ENCODE peak calls at places on chromosomes 1 and 21, in five cellular contexts. X, S, P, F and C are unnamed samples.

GRCh38 chr1:117650840-117651568 is 45.2 kb downstream of the TENT5C start:
- DNase-seq in P (no peak), F (no peak), S (no peak), X (no peak), C (no peak)

GRCh38 chr1:209546390-209547080 is 37.0 kb upstream of the CAMK1G start:
- DNase-seq in F (no peak), X (no peak), S (no peak), P (no peak), C (no peak)

GRCh38 chr1:198497326-198498220 is 42.9 kb downstream of the ATP6V1G3 start:
- DNase-seq in F (peak; percentile 83), S (no peak), X (peak; percentile 28), P (peak; percentile 80), C (peak; percentile 86)

GRCh38 chr1:114316204-114316603 is 162.5 kb upstream of the SYT6 start:
- DNase-seq in F (no peak), S (no peak), P (no peak), X (no peak), C (no peak)

GRCh38 chr1:185775505-185775904 is 41.3 kb downstream of the HMCN1 start:
- DNase-seq in S (no peak), X (no peak), P (no peak), F (no peak), C (no peak)

GRCh38 chr1:66521736-66522365 is 12.1 kb upstream of the SGIP1 start:
- DNase-seq in F (peak; percentile 91), X (peak; percentile 84), S (peak; percentile 28), P (peak; percentile 95), C (peak; percentile 93)

GRCh38 chr1:67211589-67212563 is 45.6 kb downstream of the IL23R start:
- DNase-seq in P (peak; percentile 34), S (peak; percentile 70), F (peak; percentile 23), X (no peak), C (peak; percentile 58)

GRCh38 chr1:244496186-244496585 is 35.1 kb downstream of the CATSPERE start:
- DNase-seq in F (no peak), S (no peak), X (peak; percentile 23), P (no peak), C (no peak)

GRCh38 chr1:25797939-25798338 is 2.1 kb upstream of the SELENON start:
- DNase-seq in S (no peak), X (no peak), P (no peak), F (no peak), C (peak; percentile 64)

GRCh38 chr1:245363821-245364220 is 209.0 kb downstream of the KIF26B start:
- DNase-seq in S (peak; percentile 28), F (peak; percentile 20), X (no peak), P (peak; percentile 14), C (no peak)

GRCh38 chr1:24343412-24344089 is 24.4 kb downstream of the GRHL3 start:
- DNase-seq in X (no peak), P (no peak), S (no peak), F (no peak), C (no peak)

GRCh38 chr1:116255933-116256649 is 117.0 kb upstream of the ATP1A1 start:
- DNase-seq in F (peak; percentile 0), S (no peak), P (no peak), X (no peak), C (no peak)

GRCh38 chr1:5751833-5752714 is 240.2 kb downstream of the NPHP4 start:
- DNase-seq in F (no peak), X (no peak), S (no peak), P (no peak), C (no peak)

GRCh38 chr21:34202553-34203332 is 129.4 kb downstream of the MRPS6 start:
- DNase-seq in S (peak; percentile 70), P (no peak), F (no peak), X (no peak), C (no peak)

GRCh38 chr1:71304125-71304524 is 223.3 kb upstream of the ZRANB2 start:
- DNase-seq in S (no peak), P (no peak), X (no peak), F (no peak), C (no peak)

GRCh38 chr1:65417729-65418128 is 2.7 kb upstream of the LEPR start:
- DNase-seq in S (no peak), X (peak; percentile 40), P (no peak), F (no peak), C (no peak)

GRCh38 chr1:87336623-87337067 is 8.0 kb downstream of the LMO4 start:
- DNase-seq in P (no peak), F (no peak), X (no peak), S (no peak), C (peak; percentile 49)

GRCh38 chr1:184755226-184756065 is 788 bp upstream of the EDEM3 start:
- DNase-seq in X (no peak), F (peak; percentile 55), P (no peak), S (no peak), C (peak; percentile 70)

GRCh38 chr1:246008256-246008901 is 498.7 kb downstream of the SMYD3 start:
- DNase-seq in S (no peak), F (no peak), P (no peak), X (peak; percentile 58), C (no peak)

GRCh38 chr1:20981903-20982695 is 194.6 kb downstream of the EIF4G3 start:
- DNase-seq in S (peak; percentile 18), F (peak; percentile 59), P (peak; percentile 26), X (peak; percentile 16), C (peak; percentile 56)

GRCh38 chr1:228555074-228555989 is 68.2 kb downstream of the RNF187 start:
- DNase-seq in P (no peak), S (no peak), F (no peak), X (no peak), C (no peak)

GRCh38 chr1:29876902-29877301 is 640.6 kb downstream of the PTPRU start:
- DNase-seq in F (no peak), S (no peak), X (no peak), P (no peak), C (peak; percentile 4)

GRCh38 chr1:203636306-203636705 is 9.7 kb downstream of the ATP2B4 start:
- DNase-seq in X (peak; percentile 95), F (peak; percentile 85), P (peak; percentile 52), S (no peak), C (peak; percentile 87)

GRCh38 chr1:40773748-40774265 is 9.8 kb upstream of the KCNQ4 start:
- DNase-seq in X (no peak), F (no peak), P (no peak), S (no peak), C (no peak)

GRCh38 chr1:6317101-6317760 is 56.3 kb upstream of the GPR153 start:
- DNase-seq in F (peak; percentile 27), X (peak; percentile 11), S (no peak), P (peak; percentile 38), C (peak; percentile 73)

GRCh38 chr21:25115021-25115420 is 492.3 kb downstream of the MRPL39 start:
- DNase-seq in P (peak; percentile 7), X (no peak), S (no peak), F (peak; percentile 34), C (no peak)

GRCh38 chr1:230770317-230770716 is 23.1 kb downstream of the CAPN9 start:
- DNase-seq in P (no peak), X (no peak), S (no peak), F (no peak), C (no peak)

GRCh38 chr1:18805925-18806849 is 53.3 kb downstream of the TAS1R2 start:
- DNase-seq in X (no peak), S (no peak), F (peak; percentile 4), P (no peak), C (peak; percentile 36)

GRCh38 chr1:221739677-221740025 is 2.2 kb downstream of the DUSP10 start:
- DNase-seq in F (no peak), X (no peak), S (no peak), P (no peak), C (no peak)

GRCh38 chr1:1168451-1169411 is 4.9 kb upstream of the TTLL10 start:
- DNase-seq in F (no peak), S (no peak), P (no peak), X (no peak), C (no peak)

GRCh38 chr1:105894006-105894405 is 1162.5 kb upstream of the PRMT6 start:
- DNase-seq in F (no peak), X (no peak), S (no peak), P (peak; percentile 43), C (peak; percentile 7)

GRCh38 chr1:105886309-105886708 is 1170.2 kb upstream of the PRMT6 start:
- DNase-seq in F (no peak), X (no peak), P (no peak), S (no peak), C (no peak)

GRCh38 chr1:105891308-105891707 is 1165.2 kb upstream of the PRMT6 start:
- DNase-seq in S (no peak), P (no peak), F (no peak), X (no peak), C (no peak)
- H3K9me3 ChIP-seq in S (no peaks in the 10 kb centered on the region), P (peaks cover 7% of the 10 kb centered on the region), F (no peaks in the 10 kb centered on the region), X (no peaks in the 10 kb centered on the region), C (no peaks in the 10 kb centered on the region)

GRCh38 chr1:3070304-3070653 is 1.3 kb downstream of the PRDM16 start:
- DNase-seq in F (peak; percentile 14), P (no peak), X (no peak), S (no peak), C (no peak)

GRCh38 chr1:3067301-3067670 is 1.7 kb upstream of the PRDM16 start:
- DNase-seq in S (no peak), P (no peak), F (no peak), X (no peak), C (no peak)

GRCh38 chr1:3069491-3070303 is 694 bp downstream of the PRDM16 start:
- DNase-seq in X (peak; percentile 11), S (peak; percentile 87), F (peak; percentile 75), P (peak; percentile 19), C (peak; percentile 60)

GRCh38 chr1:3067671-3068399 is 1.2 kb upstream of the PRDM16 start:
- DNase-seq in F (no peak), P (no peak), X (no peak), S (no peak), C (no peak)

DNA sequence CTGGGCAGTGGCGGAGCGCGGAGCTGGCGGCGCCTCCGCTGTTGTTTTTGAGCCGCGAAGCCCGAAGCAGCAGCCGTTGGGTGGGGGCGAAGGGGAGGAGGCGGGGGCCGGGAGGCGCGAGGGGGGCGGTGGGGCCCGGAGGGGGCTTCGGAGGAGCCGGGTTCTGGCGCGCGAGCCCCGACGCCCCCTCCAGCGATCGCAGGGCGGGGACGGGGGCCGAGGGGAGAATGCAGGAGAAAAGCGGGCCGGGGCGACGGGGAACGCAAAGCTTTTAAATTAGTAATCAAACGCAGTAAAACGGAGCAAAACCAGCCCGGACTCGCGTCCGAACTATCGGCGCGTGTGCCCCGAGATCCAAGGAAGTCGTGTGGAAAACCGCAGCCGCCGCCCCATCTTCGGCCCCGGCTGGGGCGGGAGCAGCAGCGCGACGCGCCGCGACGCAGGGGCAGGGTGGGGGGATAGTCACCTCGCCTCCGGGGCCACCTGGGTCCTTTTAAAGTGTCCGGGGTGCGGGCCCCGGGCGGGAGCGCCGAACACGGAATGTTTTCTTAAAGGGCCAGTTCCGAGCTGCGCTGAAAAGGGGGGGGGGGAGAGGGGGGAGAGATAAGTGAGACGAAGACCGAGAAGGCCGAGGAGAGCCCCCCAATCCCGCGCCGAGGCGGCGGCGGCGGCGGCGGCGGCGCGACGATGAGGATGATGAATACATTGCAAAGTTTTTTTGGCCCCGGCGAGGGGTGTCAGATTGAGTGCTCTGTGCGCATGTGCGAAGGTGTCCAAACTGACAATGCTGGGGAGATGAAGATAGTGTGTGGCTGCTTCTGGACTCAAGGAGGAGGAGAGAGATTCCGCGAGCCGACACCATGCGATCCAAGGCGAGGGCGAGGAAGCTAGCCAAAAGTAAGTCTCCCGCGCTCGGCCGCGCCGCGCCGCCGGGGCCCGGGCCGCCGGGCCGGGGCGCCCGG is at the start of gene PRDM16:
- DNase-seq in P (peak; percentile 3), F (peak; percentile 69), S (peak; percentile 67), X (peak; percentile 11), C (peak; percentile 58)
- H3K27ac ChIP-seq in P (no peak within 1 kb of the TSS), F (no peak within 1 kb of the TSS), S (peak within 1 kb of the TSS; percentile 79), X (no peak within 1 kb of the TSS), C (no peak within 1 kb of the TSS)

GRCh38 chr1:28143496-28144202 is 32.8 kb downstream of the PTAFR start:
- DNase-seq in S (no peak), P (no peak), F (no peak), X (no peak), C (no peak)
- H2AFZ ChIP-seq in S (no peak overlapping the region), P (peak overlapping the region; percentile 45), F (no peak overlapping the region), X (no peak overlapping the region), C (no peak overlapping the region)

GRCh38 chr21:46585191-46585953 is 19.5 kb downstream of the S100B start:
- DNase-seq in X (peak; percentile 45), F (no peak), P (no peak), S (no peak), C (no peak)
- H3K9me3 ChIP-seq in X (peaks cover 35% of the 10 kb centered on the region), F (no peaks in the 10 kb centered on the region), P (peaks cover 25% of the 10 kb centered on the region), S (peaks cover 21% of the 10 kb centered on the region), C (no peaks in the 10 kb centered on the region)